ENCODE peak calls at places on chromosomes 13 and 19, in four cellular contexts. B is omental fat pad, N is psoas muscle, M is OCI-LY7. U is an unnamed sample.

GRCh38 chr13:31172535-31172934 is 10.8 kb upstream of the HSPH1 start:
- DNase-seq in B (no peak), N (no peak), M (no peak), U (no peak)

GRCh38 chr13:97367427-97367826 is 66.5 kb upstream of the RAP2A start:
- DNase-seq in B (no peak), N (peak; percentile 33), M (no peak), U (no peak)

GRCh38 chr19:3298853-3299449 is 67.4 kb upstream of the NFIC start:
- DNase-seq in B (no peak), N (no peak), M (no peak), U (no peak)

GRCh38 chr19:33796164-33797100 is at the start of gene KCTD15:
- DNase-seq in B (no peak), N (peak; percentile 52), M (peak; percentile 71), U (no peak)

GRCh38 chr13:38180100-38180499 is 169.6 kb upstream of the UFM1 start:
- DNase-seq in B (no peak), N (no peak), M (no peak), U (no peak)

GRCh38 chr19:40599331-40600085 is 1.7 kb upstream of the LTBP4 start:
- DNase-seq in B (no peak), N (no peak), M (no peak), U (no peak)

GRCh38 chr13:22173605-22174004 is 502.7 kb downstream of the FGF9 start:
- DNase-seq in B (no peak), N (no peak), M (no peak), U (no peak)

GRCh38 chr13:49023441-49023840 is 47.7 kb downstream of the FNDC3A start:
- DNase-seq in B (no peak), N (no peak), M (no peak), U (no peak)

GRCh38 chr13:39510296-39510695 is 92.7 kb downstream of the LHFPL6 start:
- DNase-seq in B (no peak), N (no peak), M (peak; percentile 85), U (no peak)

GRCh38 chr13:66329988-66330429 is 900.1 kb downstream of the PCDH9 start:
- DNase-seq in B (no peak), N (no peak), M (no peak), U (no peak)

GRCh38 chr13:27174766-27175455 is 3.3 kb upstream of the USP12 start:
- DNase-seq in B (no peak), N (no peak), M (no peak), U (no peak)

GRCh38 chr13:70809588-70809987 is 701.3 kb upstream of the KLHL1 start:
- DNase-seq in B (no peak), N (no peak), M (no peak), U (no peak)

GRCh38 chr13:41580345-41580744 is 123.0 kb downstream of the RGCC start:
- DNase-seq in B (no peak), N (no peak), M (no peak), U (no peak)

GRCh38 chr19:23554548-23554947 is 132.5 kb downstream of the ZNF675 start:
- DNase-seq in B (no peak), N (no peak), M (no peak), U (no peak)

GRCh38 chr19:5795382-5795919 is 4.5 kb upstream of the DUS3L start:
- DNase-seq in B (no peak), N (no peak), M (no peak), U (no peak)

GRCh38 chr13:90454002-90454636 is 893.4 kb upstream of the MIR17HG start:
- DNase-seq in B (no peak), N (no peak), M (no peak), U (no peak)

GRCh38 chr19:51203941-51204720 is 20.7 kb upstream of the CD33 start:
- DNase-seq in B (no peak), N (no peak), M (no peak), U (no peak)

GRCh38 chr19:36604656-36605100 is 435 bp upstream of the ZNF382 start:
- DNase-seq in B (peak; percentile 26), N (peak; percentile 68), M (no peak), U (peak; percentile 83)

GRCh38 chr19:13190781-13191540 is 40.8 kb downstream of the IER2 start:
- DNase-seq in B (no peak), N (no peak), M (no peak), U (no peak)

GRCh38 chr13:96992633-96993032 is 1.6 kb downstream of the OXGR1 start:
- DNase-seq in B (no peak), N (no peak), M (no peak), U (no peak)

GRCh38 chr13:37446503-37446902 is 152.1 kb downstream of the POSTN start:
- DNase-seq in B (no peak), N (no peak), M (no peak), U (no peak)

GRCh38 chr13:59689057-59689456 is 474.7 kb downstream of the DIAPH3 start:
- DNase-seq in B (no peak), N (no peak), M (no peak), U (no peak)
- TF ChIP-seq CTCF in B (no peak), N (no peak), M (no peak), U (no peak)

DNA sequence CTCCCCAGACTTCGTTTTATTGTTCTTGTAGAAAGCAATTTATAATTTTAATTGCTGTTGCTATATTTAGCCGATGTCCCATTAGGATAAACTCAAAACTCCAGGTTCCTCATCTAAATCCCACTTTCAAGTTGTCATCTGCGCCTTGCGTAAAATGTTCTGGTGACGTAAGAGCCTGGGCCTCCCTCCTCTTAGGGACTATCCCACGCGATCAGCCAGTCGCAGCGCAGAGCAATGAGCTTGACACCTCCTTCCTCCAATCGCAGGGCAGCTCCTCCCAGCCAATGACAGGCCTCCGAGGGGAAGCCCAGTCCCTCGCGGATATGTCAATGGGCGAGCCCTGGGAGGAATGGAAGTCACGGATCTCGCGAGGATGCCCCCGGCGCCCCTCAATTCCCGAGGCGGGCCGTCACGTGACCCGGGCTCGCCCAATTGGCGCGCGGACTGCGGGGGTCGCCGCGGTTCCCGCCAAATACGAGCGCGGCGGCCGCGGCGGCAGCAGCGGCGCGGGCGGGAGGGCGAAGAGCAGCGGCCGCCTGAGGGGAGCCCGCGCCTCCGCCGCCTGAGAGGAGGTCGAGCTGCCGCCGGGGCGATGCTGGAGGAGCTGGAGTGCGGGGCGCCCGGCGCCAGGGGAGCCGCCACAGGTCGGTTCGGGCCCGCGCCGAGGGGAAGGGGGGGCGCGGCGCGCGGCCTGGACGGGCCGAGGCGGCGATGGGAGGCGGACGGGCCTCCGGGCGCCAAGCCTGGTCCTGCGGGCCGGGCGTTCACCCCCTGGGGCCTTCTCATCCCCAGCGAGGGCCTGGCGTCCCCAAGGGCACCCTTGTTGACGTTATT is at the start of gene CHAF1A:
- DNase-seq in B (peak; percentile 99), N (peak; percentile 99), M (peak; percentile 100), U (peak; percentile 100)
- TF ChIP-seq CTCF in B (no peak), N (no peak), M (no peak), U (no peak)

GRCh38 chr19:30693179-30693578 is 321.0 kb downstream of the ZNF536 start:
- DNase-seq in B (no peak), N (no peak), M (no peak), U (no peak)

GRCh38 chr19:30694156-30694555 is 322.0 kb downstream of the ZNF536 start:
- DNase-seq in B (no peak), N (no peak), M (no peak), U (no peak)

GRCh38 chr19:30690935-30691505 is 318.8 kb downstream of the ZNF536 start:
- DNase-seq in B (no peak), N (no peak), M (no peak), U (no peak)

GRCh38 chr19:30691767-30692516 is 319.8 kb downstream of the ZNF536 start:
- DNase-seq in B (no peak), N (no peak), M (no peak), U (no peak)

DNA sequence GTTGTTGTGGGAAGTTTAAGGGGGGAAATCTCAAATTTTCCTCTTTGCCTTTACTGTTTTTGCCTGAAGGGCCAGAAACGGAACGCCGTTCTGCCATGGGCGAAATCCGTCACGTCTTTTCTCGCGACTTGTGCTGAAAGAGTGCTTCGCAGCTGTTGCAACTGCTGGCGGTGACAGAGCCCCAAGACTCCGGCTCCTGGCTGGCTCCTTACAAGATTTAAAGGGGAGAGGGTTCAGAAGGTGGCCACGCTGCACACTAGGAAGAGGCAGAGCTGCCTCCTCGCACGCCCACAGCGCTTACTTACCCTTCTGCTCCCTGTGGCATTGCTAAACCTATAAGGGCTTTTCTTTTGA is 320.3 kb downstream of the ZNF536 start:
- DNase-seq in B (no peak), N (no peak), M (no peak), U (no peak)
- TF ChIP-seq CTCF in B (no peak), N (no peak), M (no peak), U (no peak)

DNA sequence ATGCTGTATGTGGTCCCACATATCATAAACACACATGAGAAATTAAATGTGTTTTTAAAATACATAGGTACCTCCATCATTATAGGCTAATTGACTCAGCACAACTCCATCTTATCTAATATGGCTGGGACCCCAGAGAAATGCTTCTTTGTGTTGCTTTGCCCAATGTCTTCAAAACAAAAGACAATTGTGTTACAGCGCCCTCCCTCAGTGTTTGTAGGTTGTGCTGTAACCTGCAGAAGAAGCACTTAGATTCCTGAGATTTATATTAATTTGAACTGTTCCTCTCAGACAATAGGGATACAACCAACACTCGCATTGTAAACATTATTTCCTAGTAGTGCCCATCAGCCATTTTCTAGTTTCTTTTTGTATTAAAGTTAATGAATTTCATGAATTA is 303.4 kb downstream of the MZT1 start:
- DNase-seq in B (no peak), N (no peak), M (no peak), U (no peak)
- TF ChIP-seq CTCF in B (no peak), N (no peak), M (no peak), U (no peak)

DNA sequence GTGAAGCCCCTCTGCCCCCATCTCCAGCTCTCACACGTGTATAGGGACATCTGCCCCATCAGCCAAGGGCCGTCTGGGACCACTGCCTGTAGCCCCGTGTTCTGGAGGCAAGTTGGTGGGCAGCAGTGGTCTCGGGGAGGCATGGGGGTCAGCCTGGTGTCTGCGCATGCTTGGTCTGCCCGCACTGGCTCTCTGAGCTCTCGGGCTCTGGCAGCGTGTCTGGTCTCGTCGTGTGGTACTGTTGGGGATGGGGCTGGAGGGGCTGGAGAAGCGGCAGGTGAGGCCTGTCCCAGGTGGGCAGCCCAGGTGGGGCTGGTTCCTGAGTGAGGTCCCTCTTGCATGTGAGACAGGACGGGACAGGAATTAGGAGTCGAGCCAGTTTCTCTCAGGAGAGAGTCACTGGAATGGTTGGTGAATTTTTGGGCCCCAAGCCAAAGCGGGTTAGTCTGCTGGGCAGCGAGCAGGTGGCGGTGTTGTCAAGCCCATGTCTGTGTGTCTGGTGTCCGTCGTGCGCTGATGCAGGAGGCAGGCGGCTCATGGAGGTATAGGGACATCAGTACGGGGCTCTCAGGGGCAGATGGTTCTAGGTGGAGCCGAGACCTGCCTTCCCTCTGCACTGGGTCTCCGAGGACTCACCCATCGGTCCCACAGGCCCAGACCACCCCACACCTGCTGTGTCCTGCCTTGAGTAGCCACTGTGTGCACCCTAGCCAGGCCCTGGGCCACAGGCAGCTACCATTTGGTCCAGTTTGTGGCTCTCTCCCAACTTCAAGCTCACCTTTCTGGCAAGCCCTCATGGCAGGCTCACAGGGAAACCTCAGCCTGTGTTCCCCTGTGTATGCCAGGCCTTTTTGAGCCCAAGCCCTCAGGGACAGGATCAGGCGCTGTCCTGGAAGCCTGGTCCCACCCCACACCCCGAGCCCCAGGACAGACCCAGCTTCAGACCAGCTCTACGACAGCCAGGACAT is 18.2 kb downstream of the COMP start:
- DNase-seq in B (no peak), N (no peak), M (no peak), U (no peak)
- TF ChIP-seq CTCF in B (no peak), N (no peak), M (no peak), U (no peak)

U was measured in GM13977.